ENCODE peak calls at places on chromosomes 7 and 10, in eight cellular contexts. One of them, this sample, is unnamed. For H3K4me1, the result is how much of the 10 kb centered on the place peaks cover.

GRCh38 chr10:8768341-8768740 is 713.9 kb downstream of the GATA3 start:
- DNase-seq in Peyer's patch: no peak
- DNase-seq in GM12878: no peak
- DNase-seq in uterus: no peak
- DNase-seq in right lobe of liver: no peak
- DNase-seq in HepG2: no peak
- DNase-seq in IMR-90: no peak
- DNase-seq in upper lobe of left lung: no peak
- DNase-seq in this sample: no peak

GRCh38 chr7:47669178-47669878 is 87.4 kb upstream of the TNS3 start:
- DNase-seq in Peyer's patch: peak
- DNase-seq in GM12878: peak
- DNase-seq in uterus: peak
- DNase-seq in right lobe of liver: peak
- DNase-seq in HepG2: peak
- DNase-seq in IMR-90: peak
- DNase-seq in upper lobe of left lung: peak
- DNase-seq in this sample: peak

GRCh38 chr7:111532625-111533024 is 29.7 kb downstream of the IMMP2L start:
- DNase-seq in Peyer's patch: no peak
- DNase-seq in GM12878: no peak
- DNase-seq in uterus: no peak
- DNase-seq in right lobe of liver: no peak
- DNase-seq in HepG2: no peak
- DNase-seq in IMR-90: no peak
- DNase-seq in upper lobe of left lung: no peak
- DNase-seq in this sample: no peak

GRCh38 chr10:95516774-95517373 is 44.3 kb downstream of the SORBS1 start:
- DNase-seq in Peyer's patch: no peak
- DNase-seq in GM12878: no peak
- DNase-seq in uterus: no peak
- DNase-seq in right lobe of liver: peak
- DNase-seq in HepG2: no peak
- DNase-seq in IMR-90: no peak
- DNase-seq in upper lobe of left lung: no peak
- DNase-seq in this sample: no peak

GRCh38 chr7:144497296-144497695 is 93.8 kb upstream of the NOBOX start:
- DNase-seq in Peyer's patch: no peak
- DNase-seq in GM12878: no peak
- DNase-seq in uterus: no peak
- DNase-seq in right lobe of liver: no peak
- DNase-seq in HepG2: no peak
- DNase-seq in IMR-90: no peak
- DNase-seq in upper lobe of left lung: no peak
- DNase-seq in this sample: no peak

GRCh38 chr10:119310807-119311206 is 103.4 kb downstream of the GRK5 start:
- DNase-seq in Peyer's patch: no peak
- DNase-seq in GM12878: no peak
- DNase-seq in uterus: no peak
- DNase-seq in right lobe of liver: no peak
- DNase-seq in HepG2: no peak
- DNase-seq in IMR-90: no peak
- DNase-seq in upper lobe of left lung: no peak
- DNase-seq in this sample: no peak

GRCh38 chr7:132110692-132111091 is 465.6 kb downstream of the PLXNA4 start:
- DNase-seq in Peyer's patch: no peak
- DNase-seq in GM12878: no peak
- DNase-seq in uterus: no peak
- DNase-seq in right lobe of liver: no peak
- DNase-seq in HepG2: no peak
- DNase-seq in IMR-90: no peak
- DNase-seq in upper lobe of left lung: no peak
- DNase-seq in this sample: no peak

GRCh38 chr10:75404335-75405200 is 3.0 kb upstream of the ZNF503 start:
- DNase-seq in Peyer's patch: peak
- DNase-seq in GM12878: no peak
- DNase-seq in uterus: peak
- DNase-seq in right lobe of liver: peak
- DNase-seq in HepG2: peak
- DNase-seq in IMR-90: no peak
- DNase-seq in upper lobe of left lung: peak
- DNase-seq in this sample: no peak

GRCh38 chr7:49635800-49636199 is 137.6 kb upstream of the VWC2 start:
- DNase-seq in Peyer's patch: no peak
- DNase-seq in GM12878: no peak
- DNase-seq in uterus: no peak
- DNase-seq in right lobe of liver: no peak
- DNase-seq in HepG2: no peak
- DNase-seq in IMR-90: no peak
- DNase-seq in upper lobe of left lung: no peak
- DNase-seq in this sample: no peak

GRCh38 chr10:97169911-97170693 is 15.7 kb downstream of the SLIT1 start:
- DNase-seq in Peyer's patch: peak
- DNase-seq in GM12878: no peak
- DNase-seq in uterus: no peak
- DNase-seq in right lobe of liver: no peak
- DNase-seq in HepG2: no peak
- DNase-seq in IMR-90: no peak
- DNase-seq in upper lobe of left lung: peak
- DNase-seq in this sample: no peak

GRCh38 chr10:116989439-116989838 is 15.5 kb downstream of the SHTN1 start:
- DNase-seq in Peyer's patch: no peak
- DNase-seq in GM12878: no peak
- DNase-seq in uterus: no peak
- DNase-seq in right lobe of liver: no peak
- DNase-seq in HepG2: peak
- DNase-seq in IMR-90: no peak
- DNase-seq in upper lobe of left lung: no peak
- DNase-seq in this sample: no peak

GRCh38 chr7:132964886-132965285 is 117.0 kb downstream of the CHCHD3 start:
- DNase-seq in Peyer's patch: no peak
- DNase-seq in GM12878: no peak
- DNase-seq in uterus: no peak
- DNase-seq in right lobe of liver: no peak
- DNase-seq in HepG2: no peak
- DNase-seq in IMR-90: no peak
- DNase-seq in upper lobe of left lung: no peak
- DNase-seq in this sample: no peak

GRCh38 chr7:25391295-25391861 is 163.1 kb upstream of the NPVF start:
- DNase-seq in Peyer's patch: no peak
- DNase-seq in GM12878: no peak
- DNase-seq in uterus: no peak
- DNase-seq in right lobe of liver: no peak
- DNase-seq in HepG2: peak
- DNase-seq in IMR-90: peak
- DNase-seq in upper lobe of left lung: no peak
- DNase-seq in this sample: no peak

GRCh38 chr10:45000764-45001381 is at the start of gene ZNF22:
- DNase-seq in Peyer's patch: peak
- DNase-seq in GM12878: no peak
- DNase-seq in uterus: peak
- DNase-seq in right lobe of liver: peak
- DNase-seq in HepG2: no peak
- DNase-seq in IMR-90: peak
- DNase-seq in upper lobe of left lung: peak
- DNase-seq in this sample: no peak

GRCh38 chr10:22427890-22428571 is 82.7 kb downstream of the SPAG6 start:
- DNase-seq in Peyer's patch: no peak
- DNase-seq in GM12878: no peak
- DNase-seq in uterus: no peak
- DNase-seq in right lobe of liver: no peak
- DNase-seq in HepG2: no peak
- DNase-seq in IMR-90: peak
- DNase-seq in upper lobe of left lung: no peak
- DNase-seq in this sample: no peak

GRCh38 chr7:130734525-130735272 is 692 bp upstream of the KLF14 start:
- DNase-seq in Peyer's patch: no peak
- DNase-seq in GM12878: no peak
- DNase-seq in uterus: no peak
- DNase-seq in right lobe of liver: no peak
- DNase-seq in HepG2: no peak
- DNase-seq in IMR-90: peak
- DNase-seq in upper lobe of left lung: no peak
- DNase-seq in this sample: no peak

GRCh38 chr7:130735273-130735716 is 1.3 kb upstream of the KLF14 start:
- DNase-seq in Peyer's patch: no peak
- DNase-seq in GM12878: no peak
- DNase-seq in uterus: no peak
- DNase-seq in right lobe of liver: no peak
- DNase-seq in HepG2: no peak
- DNase-seq in IMR-90: no peak
- DNase-seq in upper lobe of left lung: no peak
- DNase-seq in this sample: no peak

GRCh38 chr7:130736298-130736900 is 2.4 kb upstream of the KLF14 start:
- DNase-seq in Peyer's patch: no peak
- DNase-seq in GM12878: no peak
- DNase-seq in uterus: no peak
- DNase-seq in right lobe of liver: no peak
- DNase-seq in HepG2: no peak
- DNase-seq in IMR-90: no peak
- DNase-seq in upper lobe of left lung: no peak
- DNase-seq in this sample: no peak

GRCh38 chr7:130741336-130741995 is 7.5 kb upstream of the KLF14 start:
- DNase-seq in Peyer's patch: no peak
- DNase-seq in GM12878: no peak
- DNase-seq in uterus: no peak
- DNase-seq in right lobe of liver: no peak
- DNase-seq in HepG2: no peak
- DNase-seq in IMR-90: no peak
- DNase-seq in upper lobe of left lung: no peak
- DNase-seq in this sample: no peak

DNA sequence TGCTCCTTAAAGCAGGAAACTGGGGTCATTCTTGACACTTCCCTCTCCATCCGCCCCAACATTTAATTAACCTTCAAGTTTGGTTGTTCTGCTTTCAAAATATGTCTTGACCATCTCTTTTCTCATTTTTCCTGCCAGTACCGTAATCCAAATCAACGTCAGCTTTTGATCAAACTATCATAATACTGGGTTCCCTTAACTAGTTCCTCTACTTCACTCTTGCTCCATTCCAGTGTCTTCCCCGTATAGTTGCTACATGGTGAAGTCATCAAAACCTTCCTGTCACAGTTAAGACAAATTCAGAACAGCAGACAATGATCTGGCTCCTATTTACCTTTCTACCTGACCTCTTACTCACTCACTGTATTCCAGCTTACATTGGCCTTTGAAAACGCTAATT is 6.6 kb upstream of the KLF14 start:
- DNase-seq in Peyer's patch: no peak
- DNase-seq in GM12878: no peak
- DNase-seq in uterus: no peak
- DNase-seq in right lobe of liver: no peak
- DNase-seq in HepG2: no peak
- DNase-seq in IMR-90: no peak
- DNase-seq in upper lobe of left lung: no peak
- DNase-seq in this sample: no peak
- TF ChIP-seq POLR2A in Peyer's patch: no peak
- TF ChIP-seq POLR2A in GM12878: no peak
- TF ChIP-seq POLR2A in uterus: no peak
- TF ChIP-seq POLR2A in right lobe of liver: no peak
- TF ChIP-seq POLR2A in HepG2: no peak
- TF ChIP-seq POLR2A in IMR-90: no peak
- TF ChIP-seq POLR2A in upper lobe of left lung: no peak
- TF ChIP-seq POLR2A in this sample: no peak

GRCh38 chr7:140214075-140214684 is 37.4 kb upstream of the KDM7A start:
- DNase-seq in Peyer's patch: peak
- DNase-seq in GM12878: peak
- DNase-seq in uterus: peak
- DNase-seq in right lobe of liver: no peak
- DNase-seq in HepG2: peak
- DNase-seq in IMR-90: peak
- DNase-seq in upper lobe of left lung: peak
- DNase-seq in this sample: no peak
- H3K27ac ChIP-seq in Peyer's patch: no peak
- H3K27ac ChIP-seq in GM12878: peak
- H3K27ac ChIP-seq in uterus: no peak
- H3K27ac ChIP-seq in right lobe of liver: no peak
- H3K27ac ChIP-seq in HepG2: no peak
- H3K27ac ChIP-seq in IMR-90: no peak
- H3K27ac ChIP-seq in upper lobe of left lung: peak
- H3K27ac ChIP-seq in this sample: peak

GRCh38 chr7:142620375-142620774 is 128.9 kb upstream of the PRSS1 start:
- DNase-seq in Peyer's patch: no peak
- DNase-seq in GM12878: no peak
- DNase-seq in uterus: no peak
- DNase-seq in right lobe of liver: no peak
- DNase-seq in HepG2: no peak
- DNase-seq in IMR-90: no peak
- DNase-seq in upper lobe of left lung: no peak
- DNase-seq in this sample: no peak
- H3K4me1 ChIP-seq in Peyer's patch: under half
- H3K4me1 ChIP-seq in GM12878: under half
- H3K4me1 ChIP-seq in uterus: under half
- H3K4me1 ChIP-seq in right lobe of liver: under half
- H3K4me1 ChIP-seq in HepG2: under half
- H3K4me1 ChIP-seq in IMR-90: under half
- H3K4me1 ChIP-seq in upper lobe of left lung: under half
- H3K4me1 ChIP-seq in this sample: under half

GRCh38 chr10:63209703-63210102 is 76.6 kb downstream of the NRBF2 start:
- DNase-seq in Peyer's patch: no peak
- DNase-seq in GM12878: no peak
- DNase-seq in uterus: no peak
- DNase-seq in right lobe of liver: no peak
- DNase-seq in HepG2: no peak
- DNase-seq in IMR-90: peak
- DNase-seq in upper lobe of left lung: no peak
- DNase-seq in this sample: no peak

GRCh38 chr10:63217120-63217605 is 84.0 kb downstream of the NRBF2 start:
- DNase-seq in Peyer's patch: no peak
- DNase-seq in GM12878: no peak
- DNase-seq in uterus: no peak
- DNase-seq in right lobe of liver: no peak
- DNase-seq in HepG2: peak
- DNase-seq in IMR-90: peak
- DNase-seq in upper lobe of left lung: no peak
- DNase-seq in this sample: no peak

GRCh38 chr10:63214586-63214985 is 81.5 kb downstream of the NRBF2 start:
- DNase-seq in Peyer's patch: no peak
- DNase-seq in GM12878: no peak
- DNase-seq in uterus: no peak
- DNase-seq in right lobe of liver: no peak
- DNase-seq in HepG2: no peak
- DNase-seq in IMR-90: peak
- DNase-seq in upper lobe of left lung: no peak
- DNase-seq in this sample: no peak

GRCh38 chr10:63210611-63211196 is 77.6 kb downstream of the NRBF2 start:
- DNase-seq in Peyer's patch: no peak
- DNase-seq in GM12878: no peak
- DNase-seq in uterus: no peak
- DNase-seq in right lobe of liver: no peak
- DNase-seq in HepG2: no peak
- DNase-seq in IMR-90: peak
- DNase-seq in upper lobe of left lung: no peak
- DNase-seq in this sample: no peak

DNA sequence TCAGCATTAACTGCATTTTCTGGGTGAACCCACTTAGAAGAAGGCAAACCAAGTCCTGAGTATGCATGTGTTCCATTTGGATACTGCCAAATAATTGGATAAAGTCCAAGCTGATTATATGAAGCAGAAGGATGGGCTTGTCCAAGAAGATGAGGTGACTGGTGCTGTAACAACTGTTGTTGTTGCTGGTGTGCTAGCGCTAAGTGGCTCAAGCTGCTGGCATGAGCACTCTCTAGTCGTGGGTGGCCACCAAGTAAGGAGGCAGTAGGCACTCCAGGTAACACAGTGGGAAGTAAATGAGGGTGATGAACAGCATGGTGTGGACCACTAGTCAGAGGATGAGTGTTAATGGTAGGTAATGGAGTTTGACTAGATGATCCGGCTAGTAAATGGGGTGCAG is 80.4 kb downstream of the NRBF2 start:
- DNase-seq in Peyer's patch: no peak
- DNase-seq in GM12878: no peak
- DNase-seq in uterus: no peak
- DNase-seq in right lobe of liver: no peak
- DNase-seq in HepG2: no peak
- DNase-seq in IMR-90: no peak
- DNase-seq in upper lobe of left lung: no peak
- DNase-seq in this sample: no peak
- TF ChIP-seq POLR2A in Peyer's patch: no peak
- TF ChIP-seq POLR2A in GM12878: no peak
- TF ChIP-seq POLR2A in uterus: no peak
- TF ChIP-seq POLR2A in right lobe of liver: no peak
- TF ChIP-seq POLR2A in HepG2: no peak
- TF ChIP-seq POLR2A in IMR-90: no peak
- TF ChIP-seq POLR2A in upper lobe of left lung: no peak
- TF ChIP-seq POLR2A in this sample: no peak

This sample was measured in esophagus squamous epithelium.